ENCODE peak calls at places on chromosomes 1 and 21, in five cellular contexts. L is activated gamma-delta T cell treated with Interleukin-2 at 50 U/mL for 16 hours; I is DMS153; D is HFFc6; V is stimulated activated CD8-positive, alpha-beta memory T cell treated with anti-CD3 and anti-CD28 coated beads, Interleukin-15, amount 100 ng/mL, for 24 hours. J is an unnamed sample.

GRCh38 chr1:110196917-110197782 is 13.0 kb upstream of the KCNC4 start:
- DNase-seq in V (no peak), I (peak; percentile 67), D (peak; percentile 62), L (peak; percentile 38), J (peak; percentile 51)

GRCh38 chr21:16908087-16908486 is 604.8 kb upstream of the CXADR start:
- DNase-seq in L (no peak), D (peak; percentile 3), V (no peak), I (peak; percentile 32), J (no peak)

GRCh38 chr21:25292396-25292795 is 314.9 kb downstream of the MRPL39 start:
- DNase-seq in D (no peak), I (no peak), V (no peak), L (no peak), J (no peak)

GRCh38 chr1:18480315-18481189 is at the start of gene KLHDC7A:
- DNase-seq in V (no peak), D (no peak), I (peak; percentile 76), L (no peak), J (no peak)

GRCh38 chr1:89685461-89685860 is 52.5 kb downstream of the LRRC8C start:
- DNase-seq in V (no peak), I (no peak), L (no peak), D (no peak), J (no peak)

GRCh38 chr1:93155335-93155734 is 24.9 kb downstream of the TMED5 start:
- DNase-seq in L (no peak), D (no peak), V (no peak), I (no peak), J (no peak)

GRCh38 chr1:16072616-16073484 is 601 bp downstream of the FAM131C start:
- DNase-seq in L (no peak), D (no peak), I (no peak), V (no peak), J (no peak)

GRCh38 chr21:28798798-28799197 is 193.9 kb downstream of the LTN1 start:
- DNase-seq in L (no peak), D (peak; percentile 18), I (no peak), V (no peak), J (no peak)

GRCh38 chr1:12593621-12594066 is 24.4 kb downstream of the DHRS3 start:
- DNase-seq in L (no peak), V (no peak), D (no peak), I (no peak), J (no peak)

J was measured in effector memory CD8-positive, alpha-beta T cell.